ENCODE peak calls at places on chromosomes 12 and 14, in five cellular contexts. Z, T, O, X and C are unnamed samples.

GRCh38 chr12:21257172-21257571 is 77.5 kb downstream of the SLCO1A2 start:
- DNase-seq in O (no peak), Z (no peak), X (no peak), T (no peak), C (no peak)

GRCh38 chr14:22434901-22435565 is 154.0 kb downstream of the DAD1 start:
- DNase-seq in X (no peak), T (no peak), O (no peak), Z (no peak), C (no peak)

GRCh38 chr14:52960627-52961026 is 9.8 kb upstream of the FERMT2 start:
- DNase-seq in O (no peak), Z (no peak), X (no peak), T (no peak), C (no peak)

GRCh38 chr12:96040305-96041133 is 5.1 kb upstream of the LTA4H start:
- DNase-seq in T (peak), Z (no peak), X (no peak), O (no peak), C (no peak)

GRCh38 chr14:39382463-39382862 is 49.8 kb downstream of the FBXO33 start:
- DNase-seq in Z (no peak), X (no peak), O (no peak), T (no peak), C (no peak)

GRCh38 chr12:46214668-46215429 is 54.0 kb downstream of the SLC38A1 start:
- DNase-seq in Z (no peak), T (no peak), X (peak), O (no peak), C (no peak)

GRCh38 chr12:68451261-68452091 is 119.3 kb upstream of the MDM1 start:
- DNase-seq in O (no peak), Z (no peak), X (peak), T (peak), C (no peak)

GRCh38 chr12:53612978-53613377 is 13.2 kb downstream of the ATF7 start:
- DNase-seq in O (no peak), X (no peak), T (no peak), Z (no peak), C (no peak)

GRCh38 chr14:70601162-70601561 is 707 bp upstream of the MED6 start:
- DNase-seq in O (no peak), Z (no peak), T (no peak), X (no peak), C (no peak)

GRCh38 chr14:99124482-99125104 is 147.4 kb downstream of the BCL11B start:
- DNase-seq in O (no peak), X (no peak), Z (peak), T (no peak), C (peak)
- TF ChIP-seq FOXM1 in O (no peak), X (no peak), Z (no peak), T (no peak), C (no peak)

GRCh38 chr12:62345667-62346066 is 85.5 kb downstream of the USP15 start:
- DNase-seq in Z (no peak), X (no peak), O (no peak), T (no peak), C (no peak)
- TF ChIP-seq FOXM1 in Z (no peak), X (no peak), O (no peak), T (no peak), C (no peak)

DNA sequence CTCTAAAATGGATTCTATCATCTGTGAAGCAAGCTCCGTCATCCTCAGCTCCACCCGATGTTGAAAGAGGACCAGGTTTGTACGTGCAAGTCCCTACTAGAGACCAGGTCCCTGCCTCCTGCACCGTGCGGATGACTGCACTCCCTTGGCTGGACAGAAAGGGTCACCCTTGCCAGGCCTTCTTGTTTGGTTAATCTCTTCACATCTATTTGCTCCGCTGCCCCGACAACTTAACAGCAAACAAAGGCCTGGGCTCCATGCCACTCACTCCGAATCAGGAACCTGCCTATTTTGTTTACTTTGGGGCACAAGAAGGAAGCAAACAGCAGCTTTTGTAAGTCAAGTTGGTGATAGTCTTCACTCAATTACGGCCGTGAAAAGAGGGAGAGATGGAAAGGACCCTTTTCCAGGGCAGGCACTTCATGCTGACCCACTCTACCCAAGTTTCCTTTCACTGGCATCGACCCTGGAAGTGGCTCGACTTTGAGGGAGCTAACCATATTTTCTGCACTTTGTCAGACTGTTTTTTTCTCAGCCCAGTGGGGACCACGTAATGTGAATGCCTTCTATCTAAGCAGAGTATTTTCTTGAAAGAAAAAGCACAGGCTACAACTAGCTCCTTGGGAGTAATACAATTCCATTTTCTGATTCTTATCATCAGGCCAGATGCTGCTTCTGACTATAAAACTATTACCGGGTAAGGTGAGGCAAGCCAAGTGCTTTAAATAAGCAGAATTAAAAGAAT is 202.6 kb downstream of the FOXN3 start:
- DNase-seq in Z (no peak), O (peak), X (no peak), T (no peak), C (peak)
- TF ChIP-seq FOXM1 in Z (no peak), O (no peak), X (no peak), T (no peak), C (no peak)

GRCh38 chr14:98743536-98743935 is 528.5 kb downstream of the BCL11B start:
- DNase-seq in O (no peak), Z (no peak), X (no peak), T (no peak), C (no peak)

GRCh38 chr14:98736701-98737338 is 535.2 kb downstream of the BCL11B start:
- DNase-seq in X (no peak), Z (no peak), O (no peak), T (no peak), C (no peak)

GRCh38 chr14:98742001-98742400 is 530.0 kb downstream of the BCL11B start:
- DNase-seq in T (no peak), X (no peak), Z (no peak), O (no peak), C (no peak)

DNA sequence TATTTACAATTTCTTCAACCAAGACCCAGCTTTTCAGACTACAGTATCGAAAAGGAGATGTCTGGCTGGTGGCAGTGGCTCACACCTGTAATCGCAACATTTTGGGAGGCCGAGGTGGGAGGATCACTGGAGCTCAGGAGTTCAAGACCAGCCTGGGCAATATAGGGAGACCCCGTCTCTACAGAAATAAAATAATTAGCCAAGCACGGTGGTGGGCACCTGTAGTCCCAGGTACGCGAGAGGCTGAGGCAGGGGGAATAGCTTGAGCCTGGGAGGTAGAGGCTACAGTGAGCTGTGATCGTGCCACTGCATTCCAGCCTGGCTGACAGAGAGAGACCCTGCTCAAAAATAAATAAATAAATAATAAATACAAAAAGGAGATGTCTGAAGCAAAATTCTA is 530.5 kb downstream of the BCL11B start:
- DNase-seq in T (no peak), Z (no peak), X (no peak), O (no peak), C (no peak)
- TF ChIP-seq FOXM1 in T (no peak), Z (no peak), X (no peak), O (no peak), C (no peak)